ENCODE peak calls at places on chromosomes 11 and 22, in ten cellular contexts. T is mucosa of descending colon; N is heart left ventricle; X is GM23338; W is trophoblast cell; E is CD8-positive, alpha-beta T cell; Z is sigmoid colon; Q is tibial artery; U is CD8-positive, alpha-beta memory T cell; L is psoas muscle. P is an unnamed sample. For H3K36me3 and H3K4me1, the result is how much of the 10 kb centered on the place peaks cover.

GRCh38 chr22:33427461-33427860 is 369.3 kb upstream of the SYN3 start:
- DNase-seq in L (no peak), Z (no peak), Q (no peak), X (no peak), N (no peak), T (no peak), U (no peak), E (no peak), W (no peak), P (no peak)

GRCh38 chr11:106233191-106233590 is 155.7 kb downstream of the AASDHPPT start:
- DNase-seq in U (no peak), N (no peak), Q (no peak), X (no peak), W (no peak), L (no peak), T (no peak), Z (no peak), E (no peak), P (no peak)

GRCh38 chr11:2565447-2566222 is 120.8 kb downstream of the KCNQ1 start:
- DNase-seq in E (no peak), L (peak), U (peak), W (no peak), Z (peak), N (peak), T (no peak), Q (no peak), X (no peak), P (no peak)

GRCh38 chr11:15101072-15101701 is 13.5 kb upstream of the INSC start:
- DNase-seq in N (peak), Z (peak), X (peak), L (peak), E (peak), Q (no peak), W (peak), T (peak), U (peak), P (no peak)

GRCh38 chr22:21947040-21948014 is 5.3 kb downstream of the PPM1F start:
- DNase-seq in L (no peak), W (no peak), E (no peak), U (no peak), Q (no peak), X (peak), T (no peak), N (no peak), Z (no peak), P (no peak)

GRCh38 chr22:45227645-45228400 is 12.9 kb downstream of the KIAA0930 start:
- DNase-seq in N (peak), W (no peak), Q (peak), L (peak), T (peak), X (no peak), U (no peak), E (no peak), Z (no peak), P (no peak)

GRCh38 chr22:23199159-23199558 is 18.9 kb downstream of the BCR start:
- DNase-seq in T (no peak), N (no peak), Q (no peak), L (no peak), X (peak), W (no peak), Z (no peak), U (no peak), E (no peak), P (no peak)

GRCh38 chr11:117969160-117969991 is 16.8 kb upstream of the IL10RA start:
- DNase-seq in T (no peak), L (no peak), U (no peak), X (no peak), N (no peak), W (no peak), E (no peak), Z (no peak), Q (peak), P (no peak)

GRCh38 chr11:77249427-77249826 is 52.1 kb downstream of the GDPD4 start:
- DNase-seq in E (no peak), N (no peak), Z (no peak), U (no peak), T (no peak), X (no peak), Q (no peak), W (no peak), L (no peak), P (no peak)

GRCh38 chr22:43014876-43015676 is at the start of gene PACSIN2:
- DNase-seq in Q (peak), W (peak), U (peak), L (peak), T (peak), N (peak), X (peak), Z (peak), E (peak), P (peak)

GRCh38 chr11:59610289-59610688 is 5.3 kb downstream of the OSBP start:
- DNase-seq in N (no peak), W (no peak), L (no peak), Q (no peak), Z (no peak), T (no peak), E (no peak), U (no peak), X (no peak), P (no peak)

GRCh38 chr11:128365044-128365443 is 222.3 kb downstream of the ETS1 start:
- DNase-seq in U (no peak), Z (no peak), E (no peak), W (peak), Q (no peak), X (peak), N (no peak), T (no peak), L (no peak), P (no peak)

GRCh38 chr22:39545310-39546063 is 12.9 kb upstream of the RPS19BP1 start:
- DNase-seq in Z (no peak), T (peak), E (peak), Q (no peak), N (peak), W (no peak), X (peak), U (peak), L (peak), P (no peak)

GRCh38 chr11:10529279-10529678 is 11.7 kb downstream of the RNF141 start:
- DNase-seq in Q (no peak), T (no peak), W (no peak), E (no peak), L (no peak), N (no peak), U (no peak), Z (no peak), X (no peak), P (no peak)

GRCh38 chr11:10526974-10527918 is 13.7 kb downstream of the RNF141 start:
- DNase-seq in Z (no peak), N (no peak), L (no peak), U (no peak), E (no peak), T (no peak), Q (no peak), X (no peak), W (no peak), P (no peak)

GRCh38 chr11:10522921-10523320 is 18.1 kb downstream of the RNF141 start:
- DNase-seq in L (no peak), T (no peak), U (no peak), N (no peak), E (no peak), X (no peak), Z (no peak), Q (no peak), W (no peak), P (no peak)

GRCh38 chr11:10524471-10524870 is 16.5 kb downstream of the RNF141 start:
- DNase-seq in W (no peak), T (no peak), Z (no peak), X (no peak), L (no peak), Q (no peak), N (no peak), U (no peak), E (no peak), P (no peak)

GRCh38 chr11:10528121-10528520 is 12.9 kb downstream of the RNF141 start:
- DNase-seq in T (no peak), Z (no peak), L (no peak), E (no peak), Q (no peak), W (no peak), N (no peak), X (no peak), U (no peak), P (no peak)
- H3K36me3 ChIP-seq in T (under half), Z (under half), L (half or more), E (under half), Q (under half), W (under half), N (half or more), X (under half), U (under half), P (under half)

DNA sequence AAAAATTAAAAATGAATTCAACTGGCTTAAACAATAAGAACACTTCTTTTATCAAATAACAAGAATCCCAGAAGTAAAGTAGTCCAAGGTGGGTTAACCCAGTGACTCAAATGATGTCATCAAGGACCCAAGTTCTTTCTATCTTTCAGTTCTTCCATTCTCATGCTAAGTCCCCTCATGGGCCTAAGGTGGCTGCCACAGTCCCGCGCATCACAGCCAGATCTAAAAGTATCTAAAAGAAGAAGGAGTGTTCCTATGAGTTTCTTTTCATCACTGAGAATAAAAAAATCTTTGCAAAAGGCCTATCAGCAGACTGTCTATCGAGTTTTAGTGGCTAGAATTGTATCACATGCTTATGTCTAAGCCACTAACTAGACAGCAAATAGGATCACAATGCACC is 37.2 kb upstream of the LDLRAD3 start:
- DNase-seq in Q (no peak), L (no peak), W (no peak), X (no peak), U (no peak), T (no peak), E (no peak), N (no peak), Z (no peak), P (no peak)
- H3K4me1 ChIP-seq in Q (under half), L (under half), W (under half), X (under half), U (under half), T (under half), E (under half), N (under half), Z (under half), P (under half)

GRCh38 chr11:34146411-34146810 is 41.0 kb downstream of the NAT10 start:
- DNase-seq in N (no peak), Q (no peak), T (no peak), E (no peak), U (no peak), Z (no peak), L (no peak), W (no peak), X (no peak), P (no peak)

GRCh38 chr11:34146866-34147265 is 41.4 kb downstream of the NAT10 start:
- DNase-seq in T (no peak), Q (no peak), X (no peak), E (no peak), W (no peak), Z (no peak), L (no peak), U (no peak), N (no peak), P (no peak)

GRCh38 chr11:34143048-34143447 is 37.6 kb downstream of the NAT10 start:
- DNase-seq in E (no peak), X (no peak), L (no peak), U (no peak), T (no peak), N (no peak), Z (no peak), W (no peak), Q (no peak), P (no peak)

GRCh38 chr11:34145847-34146381 is 40.5 kb downstream of the NAT10 start:
- DNase-seq in Q (no peak), X (no peak), N (no peak), U (no peak), L (no peak), Z (no peak), T (no peak), E (no peak), W (no peak), P (no peak)

DNA sequence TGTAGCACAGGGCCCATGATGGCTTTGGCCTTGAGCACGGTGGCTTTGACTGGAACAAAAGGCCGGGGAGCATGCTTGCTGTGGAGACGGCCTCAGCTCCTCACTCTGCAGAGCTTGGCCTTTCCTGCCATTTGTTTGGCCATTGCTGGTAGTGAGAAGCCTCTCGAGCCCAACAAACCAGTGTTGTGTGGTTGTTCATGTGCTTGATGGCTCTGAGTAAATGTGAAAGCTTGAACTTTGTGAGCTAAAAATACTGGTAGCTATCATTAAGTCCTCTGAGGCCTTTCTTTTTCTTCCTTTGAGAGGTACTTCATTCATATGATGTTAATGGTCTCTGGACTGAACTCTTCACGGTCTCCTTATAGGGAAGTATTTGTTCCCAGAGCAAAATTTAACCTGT is 39.6 kb downstream of the NAT10 start:
- DNase-seq in E (no peak), Z (no peak), U (no peak), X (no peak), W (no peak), Q (no peak), N (no peak), T (no peak), L (no peak), P (no peak)
- H3K36me3 ChIP-seq in E (half or more), Z (under half), U (half or more), X (under half), W (half or more), Q (half or more), N (half or more), T (under half), L (half or more), P (half or more)

GRCh38 chr11:43984039-43984438 is 41.6 kb downstream of the C11orf96 start:
- DNase-seq in E (no peak), Q (no peak), T (no peak), W (no peak), Z (no peak), X (no peak), U (no peak), N (no peak), L (no peak), P (no peak)

GRCh38 chr11:43985386-43985752 is 42.9 kb downstream of the C11orf96 start:
- DNase-seq in E (no peak), N (no peak), L (no peak), Z (no peak), W (no peak), U (no peak), T (no peak), Q (no peak), X (no peak), P (no peak)

GRCh38 chr11:43984519-43985385 is 42.3 kb downstream of the C11orf96 start:
- DNase-seq in E (no peak), U (no peak), N (peak), Z (no peak), Q (no peak), T (no peak), X (no peak), L (no peak), W (no peak), P (no peak)

GRCh38 chr11:43982421-43982820 is 40.0 kb downstream of the C11orf96 start:
- DNase-seq in X (no peak), W (no peak), Z (no peak), L (no peak), U (no peak), T (no peak), N (no peak), E (no peak), Q (no peak), P (no peak)

GRCh38 chr11:43983221-43983795 is 40.9 kb downstream of the C11orf96 start:
- DNase-seq in X (no peak), W (peak), E (no peak), L (no peak), U (no peak), N (no peak), Z (no peak), T (no peak), Q (no peak), P (no peak)
- H3K4me1 ChIP-seq in X (under half), W (under half), E (under half), L (under half), U (under half), N (under half), Z (under half), T (under half), Q (under half), P (under half)

DNA sequence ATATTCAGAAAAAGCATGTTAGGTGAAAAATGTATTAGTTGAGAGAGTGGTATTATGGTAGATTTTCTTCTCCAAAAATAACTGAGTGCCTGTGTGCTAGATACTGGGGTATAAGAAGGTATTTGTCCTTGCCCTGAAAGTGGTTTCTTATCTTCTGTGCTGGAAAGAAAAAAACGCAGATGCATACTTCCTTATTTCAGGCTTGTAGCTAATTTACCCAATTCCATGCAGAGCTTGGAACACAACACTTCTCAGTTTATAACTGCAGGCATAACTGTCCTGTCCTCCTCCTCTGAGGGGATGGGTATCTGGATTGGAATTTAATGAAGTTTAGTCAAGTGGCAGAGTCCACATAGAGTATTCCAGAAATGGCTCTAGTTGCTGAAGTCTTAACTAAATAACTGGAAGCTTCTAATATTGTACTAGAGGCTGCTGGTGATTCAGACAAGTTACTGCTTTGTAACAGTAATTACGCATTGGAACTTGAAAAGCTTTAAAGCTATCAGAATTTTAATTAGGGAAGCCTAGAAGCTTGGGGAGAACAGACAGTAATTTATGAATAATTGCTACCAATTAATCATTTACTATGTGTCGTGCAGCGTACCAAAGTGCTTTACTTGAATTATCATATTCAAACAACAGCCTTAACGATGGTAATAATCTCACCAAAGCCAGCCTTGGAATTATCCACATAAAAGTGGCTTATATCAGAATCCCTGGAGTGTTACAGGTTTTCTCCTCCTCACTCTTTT is 12.7 kb upstream of the C11orf91 start:
- DNase-seq in Z (no peak), N (no peak), U (no peak), Q (no peak), X (no peak), W (no peak), E (no peak), L (no peak), T (no peak), P (no peak)
- H3K36me3 ChIP-seq in Z (under half), N (half or more), U (under half), Q (half or more), X (under half), W (under half), E (under half), L (half or more), T (under half), P (under half)

GRCh38 chr11:86473991-86474833 is 99.5 kb downstream of the CCDC81 start:
- DNase-seq in Z (no peak), U (no peak), T (no peak), Q (peak), N (peak), L (peak), X (no peak), W (no peak), E (no peak), P (no peak)
- H3K4me1 ChIP-seq in Z (under half), U (under half), T (under half), Q (under half), N (half or more), L (under half), X (under half), W (under half), E (under half), P (under half)

DNA sequence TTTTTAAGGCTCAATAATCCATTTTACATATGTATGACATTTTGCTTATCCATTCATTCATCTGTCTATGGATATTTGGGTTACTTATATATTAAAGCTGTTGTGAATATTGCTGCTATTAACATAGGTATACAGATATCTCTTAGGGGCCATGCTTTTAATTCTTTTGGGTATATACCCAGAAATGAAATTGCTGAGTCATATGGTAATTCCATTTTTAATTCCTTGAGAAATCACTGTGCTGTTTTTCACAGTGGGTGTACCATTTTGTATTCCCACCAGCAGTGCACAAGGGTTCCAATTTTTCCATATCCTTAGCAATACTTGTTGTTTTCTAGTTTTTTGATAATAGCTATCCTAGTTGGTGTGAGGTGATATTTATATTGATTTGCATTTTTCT is 19.0 kb downstream of the PRMT3 start:
- DNase-seq in E (no peak), Z (no peak), U (no peak), X (no peak), T (no peak), W (no peak), Q (no peak), N (no peak), L (no peak), P (no peak)
- H3K36me3 ChIP-seq in E (under half), Z (under half), U (under half), X (under half), T (under half), W (under half), Q (half or more), N (half or more), L (half or more), P (under half)

DNA sequence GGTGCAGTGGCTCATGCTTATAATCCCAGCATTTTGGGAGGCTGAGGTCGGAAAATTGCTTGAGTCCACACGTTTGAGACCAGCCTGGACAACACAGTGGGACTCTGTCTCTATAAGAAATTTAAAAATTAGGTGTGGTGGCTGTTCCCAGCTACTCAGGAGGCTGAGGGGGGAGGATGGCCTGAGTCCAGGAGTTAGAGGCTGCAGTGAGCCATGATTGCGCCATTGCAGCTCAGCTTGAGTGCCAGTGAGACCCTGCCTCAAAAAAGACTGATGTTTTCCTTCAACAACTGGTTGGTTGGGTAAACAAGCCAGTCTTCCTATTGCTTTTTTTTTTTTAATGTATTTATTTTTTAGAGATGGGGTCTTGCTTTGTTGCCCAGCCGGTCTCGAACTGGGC is 9.2 kb downstream of the XBP1 start:
- DNase-seq in T (no peak), W (no peak), U (no peak), Q (no peak), X (no peak), Z (no peak), N (no peak), L (no peak), E (no peak), P (no peak)
- H3K4me1 ChIP-seq in T (under half), W (under half), U (under half), Q (under half), X (under half), Z (under half), N (under half), L (under half), E (under half), P (under half)

P was measured in thoracic aorta.